ENCODE peak calls at places on chromosomes 3 and 15, in six cellular contexts. One of them, this sample, is unnamed.
A peak's percentile ranks its signal among the peaks of the same experiment; 100 is the strongest.

GRCh38 chr3:147613710-147614109 is 204.5 kb downstream of the ZIC1 start:
- DNase-seq in SJSA1: no peak
- DNase-seq in T follicular helper cell: no peak
- DNase-seq in NT2/D1: no peak
- DNase-seq in SK-N-DZ: peak; percentile 7
- DNase-seq in myocyte: peak; percentile 19
- DNase-seq in this sample: no peak

GRCh38 chr3:142963266-142964149 is at the start of gene PAQR9:
- DNase-seq in SJSA1: no peak
- DNase-seq in T follicular helper cell: no peak
- DNase-seq in NT2/D1: no peak
- DNase-seq in SK-N-DZ: no peak
- DNase-seq in myocyte: no peak
- DNase-seq in this sample: no peak

GRCh38 chr3:185341616-185342457 is 21.1 kb upstream of the MAP3K13 start:
- DNase-seq in SJSA1: no peak
- DNase-seq in T follicular helper cell: no peak
- DNase-seq in NT2/D1: no peak
- DNase-seq in SK-N-DZ: no peak
- DNase-seq in myocyte: peak; percentile 51
- DNase-seq in this sample: no peak

GRCh38 chr15:73969151-73969759 is 22.8 kb downstream of the STOML1 start:
- DNase-seq in SJSA1: no peak
- DNase-seq in T follicular helper cell: no peak
- DNase-seq in NT2/D1: no peak
- DNase-seq in SK-N-DZ: no peak
- DNase-seq in myocyte: no peak
- DNase-seq in this sample: no peak

GRCh38 chr3:184300377-184300717 is 1.3 kb downstream of the PSMD2 start:
- DNase-seq in SJSA1: no peak
- DNase-seq in T follicular helper cell: no peak
- DNase-seq in NT2/D1: no peak
- DNase-seq in SK-N-DZ: no peak
- DNase-seq in myocyte: no peak
- DNase-seq in this sample: no peak

GRCh38 chr3:194802125-194802433 is 116.4 kb downstream of the FAM43A start:
- DNase-seq in SJSA1: no peak
- DNase-seq in T follicular helper cell: no peak
- DNase-seq in NT2/D1: no peak
- DNase-seq in SK-N-DZ: no peak
- DNase-seq in myocyte: no peak
- DNase-seq in this sample: no peak

GRCh38 chr3:13019243-13019701 is 54.0 kb downstream of the IQSEC1 start:
- DNase-seq in SJSA1: no peak
- DNase-seq in T follicular helper cell: no peak
- DNase-seq in NT2/D1: peak; percentile 72
- DNase-seq in SK-N-DZ: no peak
- DNase-seq in myocyte: peak; percentile 88
- DNase-seq in this sample: no peak

GRCh38 chr15:35784745-35785144 is 238.8 kb upstream of the DPH6 start:
- DNase-seq in SJSA1: no peak
- DNase-seq in T follicular helper cell: no peak
- DNase-seq in NT2/D1: peak; percentile 13
- DNase-seq in SK-N-DZ: no peak
- DNase-seq in myocyte: no peak
- DNase-seq in this sample: no peak

GRCh38 chr15:88648357-88649214 is 9.8 kb downstream of the ISG20 start:
- DNase-seq in SJSA1: no peak
- DNase-seq in T follicular helper cell: no peak
- DNase-seq in NT2/D1: no peak
- DNase-seq in SK-N-DZ: no peak
- DNase-seq in myocyte: no peak
- DNase-seq in this sample: no peak

GRCh38 chr3:190017575-190018288 is 103.0 kb downstream of the P3H2 start:
- DNase-seq in SJSA1: peak; percentile 75
- DNase-seq in T follicular helper cell: no peak
- DNase-seq in NT2/D1: no peak
- DNase-seq in SK-N-DZ: no peak
- DNase-seq in myocyte: peak; percentile 71
- DNase-seq in this sample: no peak

GRCh38 chr3:24202071-24202470 is 257.0 kb downstream of the NR1D2 start:
- DNase-seq in SJSA1: no peak
- DNase-seq in T follicular helper cell: no peak
- DNase-seq in NT2/D1: no peak
- DNase-seq in SK-N-DZ: no peak
- DNase-seq in myocyte: no peak
- DNase-seq in this sample: no peak